ENCODE peak calls at places on chromosomes 16 and 17, in four cellular contexts. Y is ovary, Q is psoas muscle, P is HCT116. X is an unnamed sample.

GRCh38 chr16:23807028-23807427 is 28.8 kb upstream of the PRKCB start:
- DNase-seq in Y (no peak), Q (peak), P (no peak), X (no peak)

GRCh38 chr17:72618018-72618509 is 474.4 kb downstream of the SLC39A11 start:
- DNase-seq in Y (no peak), Q (no peak), P (peak), X (no peak)

GRCh38 chr16:89145406-89146161 is 26.0 kb upstream of the CDH15 start:
- DNase-seq in Y (peak), Q (no peak), P (no peak), X (no peak)

GRCh38 chr17:42844271-42844670 is at the start of gene AOC2:
- DNase-seq in Y (no peak), Q (no peak), P (no peak), X (no peak)

GRCh38 chr16:31367875-31368274 is 12.9 kb downstream of the ITGAX start:
- DNase-seq in Y (no peak), Q (no peak), P (no peak), X (no peak)

GRCh38 chr16:3214904-3215600 is 19.9 kb downstream of the ZNF200 start:
- DNase-seq in Y (no peak), Q (no peak), P (no peak), X (no peak)

GRCh38 chr17:63399316-63399715 is 46.8 kb downstream of the CYB561 start:
- DNase-seq in Y (no peak), Q (no peak), P (no peak), X (no peak)

GRCh38 chr16:4525069-4525468 is 13.5 kb downstream of the CDIP1 start:
- DNase-seq in Y (no peak), Q (peak), P (no peak), X (no peak)

GRCh38 chr16:58556678-58557077 is 41.4 kb downstream of the SETD6 start:
- DNase-seq in Y (no peak), Q (no peak), P (no peak), X (no peak)

GRCh38 chr16:68499011-68499410 is 40.1 kb upstream of the ZFP90 start:
- DNase-seq in Y (no peak), Q (no peak), P (no peak), X (no peak)

GRCh38 chr17:79562806-79563141 is 48.1 kb downstream of the RBFOX3 start:
- DNase-seq in Y (no peak), Q (peak), P (no peak), X (no peak)

GRCh38 chr16:54176376-54176901 is 110.1 kb downstream of the IRX3 start:
- DNase-seq in Y (no peak), Q (no peak), P (no peak), X (no peak)

GRCh38 chr16:62869837-62870236 is 833.6 kb upstream of the CDH8 start:
- DNase-seq in Y (no peak), Q (no peak), P (no peak), X (no peak)

GRCh38 chr16:75074920-75075687 is 41.5 kb downstream of the LDHD start:
- DNase-seq in Y (no peak), Q (peak), P (no peak), X (no peak)

GRCh38 chr17:20315821-20316220 is 151.5 kb downstream of the LGALS9B start:
- DNase-seq in Y (no peak), Q (no peak), P (no peak), X (no peak)

GRCh38 chr16:81711609-81712329 is 67.3 kb upstream of the PLCG2 start:
- DNase-seq in Y (peak), Q (no peak), P (peak), X (peak)

GRCh38 chr16:48246066-48246465 is 1.3 kb downstream of the ABCC11 start:
- DNase-seq in Y (no peak), Q (no peak), P (no peak), X (no peak)

GRCh38 chr16:89711601-89712475 is 8.9 kb downstream of the VPS9D1 start:
- DNase-seq in Y (peak), Q (no peak), P (peak), X (peak)

GRCh38 chr17:58352018-58352842 is at the start of gene SUPT4H1:
- DNase-seq in Y (peak), Q (peak), P (peak), X (peak)

GRCh38 chr17:56831364-56832095 is 2.2 kb downstream of the C17orf67 start:
- DNase-seq in Y (no peak), Q (no peak), P (no peak), X (no peak)

GRCh38 chr17:56833023-56833811 is 503 bp downstream of the C17orf67 start:
- DNase-seq in Y (peak), Q (peak), P (peak), X (peak)

GRCh38 chr17:56833812-56834379 is at the start of the genes C17orf67 and DGKE:
- DNase-seq in Y (peak), Q (peak), P (peak), X (peak)

GRCh38 chr17:56830726-56831363 is 2.9 kb downstream of the C17orf67 start:
- DNase-seq in Y (no peak), Q (no peak), P (no peak), X (no peak)

DNA sequence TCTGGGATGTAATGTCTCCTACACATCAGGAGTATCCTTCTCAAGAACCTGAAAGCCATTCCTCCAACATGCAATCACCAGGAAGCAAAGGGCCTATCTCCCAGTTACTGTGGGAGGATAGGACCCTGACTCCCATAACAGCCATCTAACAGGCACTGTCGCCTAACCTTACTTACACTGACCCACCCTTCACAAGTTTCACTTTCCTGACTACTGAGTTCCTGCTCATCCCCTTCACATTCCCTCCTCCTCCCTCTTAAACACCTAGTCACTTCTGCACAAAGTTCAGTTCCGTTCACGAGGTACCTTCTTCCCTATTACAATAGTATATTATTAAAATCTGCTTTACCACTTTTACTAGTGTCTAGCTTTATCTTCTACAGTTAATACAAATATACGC is 1.3 kb downstream of the C17orf67 start:
- DNase-seq in Y (no peak), Q (no peak), P (no peak), X (peak)
- H3K27ac ChIP-seq in Y (no peak), Q (no peak), P (no peak), X (no peak)

GRCh38 chr16:27359615-27360014 is 42.4 kb upstream of the IL21R start:
- DNase-seq in Y (no peak), Q (no peak), P (no peak), X (no peak)

GRCh38 chr16:27356794-27357193 is 43.0 kb downstream of the IL4R start:
- DNase-seq in Y (no peak), Q (no peak), P (no peak), X (no peak)

GRCh38 chr16:27355610-27356009 is 41.8 kb downstream of the IL4R start:
- DNase-seq in Y (no peak), Q (peak), P (peak), X (no peak)

GRCh38 chr16:27361987-27362386 is 40.0 kb upstream of the IL21R start:
- DNase-seq in Y (no peak), Q (no peak), P (no peak), X (no peak)

GRCh38 chr16:27359051-27359450 is 42.9 kb upstream of the IL21R start:
- DNase-seq in Y (no peak), Q (no peak), P (no peak), X (no peak)
- H3K27ac ChIP-seq in Y (no peak), Q (no peak), P (no peak), X (no peak)

GRCh38 chr16:87201777-87202176 is 115.4 kb downstream of the C16orf95 start:
- DNase-seq in Y (no peak), Q (no peak), P (no peak), X (no peak)

GRCh38 chr16:87201052-87201451 is 116.1 kb downstream of the C16orf95 start:
- DNase-seq in Y (no peak), Q (peak), P (no peak), X (peak)

GRCh38 chr16:87200637-87201036 is 116.6 kb downstream of the C16orf95 start:
- DNase-seq in Y (no peak), Q (no peak), P (no peak), X (no peak)

GRCh38 chr16:87202346-87202745 is 114.8 kb downstream of the C16orf95 start:
- DNase-seq in Y (no peak), Q (no peak), P (no peak), X (no peak)

DNA sequence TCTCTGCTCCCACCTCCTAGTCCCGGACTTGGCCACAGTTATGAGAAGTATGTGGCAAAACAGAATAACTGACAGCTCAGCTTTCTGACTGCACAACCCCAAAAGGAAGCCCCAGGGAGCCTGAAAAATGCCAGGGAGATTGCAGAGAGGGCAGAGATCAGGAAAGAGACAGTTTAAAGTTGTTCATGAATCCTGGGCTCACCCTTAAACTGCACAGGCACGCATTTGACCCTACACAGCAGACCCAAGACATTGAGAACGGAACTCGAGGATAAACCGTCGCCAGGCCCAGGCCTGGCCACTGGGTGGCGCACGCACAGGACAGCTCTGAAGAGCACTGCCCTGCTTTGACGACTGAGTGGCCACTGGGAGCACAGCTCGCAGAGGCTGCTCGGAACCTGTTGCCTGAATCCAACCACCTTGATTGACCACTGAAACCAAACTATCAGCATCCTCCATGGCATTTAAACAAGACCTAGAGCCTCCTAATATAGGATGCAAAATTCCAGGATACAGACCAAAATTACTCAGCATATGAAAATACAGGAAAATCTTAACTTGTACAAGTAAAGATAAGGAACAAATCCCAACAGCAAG is 114.0 kb downstream of the C16orf95 start:
- DNase-seq in Y (no peak), Q (peak), P (peak), X (peak)
- H3K27ac ChIP-seq in Y (no peak), Q (no peak), P (no peak), X (no peak)

GRCh38 chr17:75241502-75241901 is 19.9 kb downstream of the GGA3 start:
- DNase-seq in Y (no peak), Q (no peak), P (no peak), X (no peak)
- H3K27ac ChIP-seq in Y (no peak), Q (peak), P (no peak), X (no peak)

GRCh38 chr16:21717608-21718007 is 53.8 kb downstream of the OTOA start:
- DNase-seq in Y (no peak), Q (no peak), P (no peak), X (no peak)
- H3K27ac ChIP-seq in Y (no peak), Q (no peak), P (no peak), X (no peak)

GRCh38 chr16:85606920-85607319 is 6.2 kb upstream of the GSE1 start:
- DNase-seq in Y (no peak), Q (no peak), P (no peak), X (no peak)
- H3K27ac ChIP-seq in Y (no peak), Q (no peak), P (no peak), X (no peak)

GRCh38 chr17:29686998-29687397 is 64.3 kb upstream of the CORO6 start:
- DNase-seq in Y (no peak), Q (no peak), P (no peak), X (no peak)
- H3K27ac ChIP-seq in Y (no peak), Q (peak), P (no peak), X (no peak)

GRCh38 chr17:44216173-44216572 is 3.3 kb downstream of the UBTF start:
- DNase-seq in Y (no peak), Q (no peak), P (no peak), X (no peak)
- H3K27ac ChIP-seq in Y (no peak), Q (peak), P (no peak), X (no peak)

GRCh38 chr16:70398177-70398743 is 40.6 kb downstream of the ST3GAL2 start:
- DNase-seq in Y (no peak), Q (no peak), P (no peak), X (no peak)

GRCh38 chr16:70399951-70400350 is 38.9 kb downstream of the ST3GAL2 start:
- DNase-seq in Y (no peak), Q (no peak), P (no peak), X (no peak)

GRCh38 chr16:70402916-70403659 is 35.8 kb downstream of the ST3GAL2 start:
- DNase-seq in Y (no peak), Q (no peak), P (no peak), X (peak)

GRCh38 chr16:70396209-70396904 is 42.5 kb downstream of the ST3GAL2 start:
- DNase-seq in Y (no peak), Q (no peak), P (no peak), X (no peak)

DNA sequence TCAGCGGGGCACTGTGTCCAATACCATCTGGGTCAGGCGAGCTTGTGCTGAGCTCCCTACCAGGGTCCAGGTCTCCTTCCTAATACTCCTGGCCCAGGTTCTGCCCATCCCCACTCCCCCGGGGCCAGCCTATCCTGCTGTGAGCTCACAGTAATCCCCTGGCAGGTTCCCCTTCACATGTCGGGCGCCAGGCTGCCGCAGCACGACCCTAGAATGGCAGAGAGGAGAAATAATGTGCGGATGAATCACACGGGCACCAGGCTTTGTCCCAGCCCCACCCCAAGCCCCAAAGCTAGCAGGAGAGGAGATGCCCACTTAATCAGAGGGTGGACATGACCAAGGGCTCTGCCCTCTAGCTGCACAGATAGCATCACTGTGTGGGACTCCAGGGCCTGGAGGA is 39.6 kb downstream of the ST3GAL2 start:
- DNase-seq in Y (no peak), Q (no peak), P (no peak), X (no peak)
- H3K27ac ChIP-seq in Y (no peak), Q (no peak), P (no peak), X (no peak)